ENCODE peak calls at places on chromosomes 16 and 17, in five cellular contexts. O, F, E, X and K are unnamed samples. For H3K9me3 and H3K4me1, the result is how much of the 10 kb centered on the place peaks cover.

GRCh38 chr17:55664287-55664686 is 58.4 kb downstream of the TMEM100 start:
- DNase-seq in F (no peak), E (no peak), X (no peak), O (no peak), K (no peak)

GRCh38 chr17:7408341-7408740 is 696 bp downstream of the NLGN2 start:
- DNase-seq in F (no peak), E (no peak), X (peak), O (no peak), K (no peak)

GRCh38 chr17:3657588-3657869 is 10.8 kb downstream of the TAX1BP3 start:
- DNase-seq in F (no peak), X (no peak), O (no peak), E (no peak), K (no peak)

GRCh38 chr16:473046-474043 is 47.9 kb downstream of the RAB11FIP3 start:
- DNase-seq in O (peak), E (no peak), X (no peak), F (no peak), K (no peak)

GRCh38 chr16:75083826-75084225 is 32.8 kb downstream of the LDHD start:
- DNase-seq in O (no peak), E (no peak), F (no peak), X (no peak), K (no peak)

GRCh38 chr17:61448042-61448441 is 4.2 kb upstream of the TBX4 start:
- DNase-seq in O (no peak), X (no peak), E (no peak), F (no peak), K (no peak)

GRCh38 chr16:4544483-4544882 is 5.9 kb upstream of the CDIP1 start:
- DNase-seq in O (no peak), X (no peak), E (no peak), F (no peak), K (no peak)

GRCh38 chr16:84535851-84536250 is 31.4 kb upstream of the MEAK7 start:
- DNase-seq in E (no peak), O (no peak), F (no peak), X (no peak), K (no peak)

GRCh38 chr16:81094771-81095251 is 1.4 kb downstream of the GCSH start:
- DNase-seq in F (no peak), O (peak), E (no peak), X (no peak), K (no peak)

GRCh38 chr17:49242813-49243212 is 12.2 kb upstream of the PHOSPHO1 start:
- DNase-seq in X (no peak), F (no peak), E (no peak), O (no peak), K (no peak)

GRCh38 chr17:82012482-82013295 is 10.0 kb downstream of the CENPX start:
- DNase-seq in F (no peak), X (no peak), E (no peak), O (no peak), K (no peak)

GRCh38 chr17:50659220-50659619 is 24.5 kb downstream of the ABCC3 start:
- DNase-seq in E (no peak), X (no peak), O (no peak), F (no peak), K (no peak)

GRCh38 chr17:64632606-64633005 is 29.5 kb downstream of the SMURF2 start:
- DNase-seq in E (no peak), F (no peak), X (no peak), O (peak), K (no peak)

GRCh38 chr16:69503244-69503643 is 62.5 kb upstream of the NFAT5 start:
- DNase-seq in F (no peak), O (no peak), X (no peak), E (no peak), K (no peak)

GRCh38 chr17:4948997-4949320 is 629 bp upstream of the PFN1 start:
- DNase-seq in E (peak), F (no peak), O (peak), X (peak), K (peak)

GRCh38 chr17:39462644-39463375 is 1.5 kb downstream of the CDK12 start:
- DNase-seq in O (peak), E (no peak), F (no peak), X (peak), K (peak)

GRCh38 chr16:70691223-70692129 is 5.6 kb upstream of the MTSS2 start:
- DNase-seq in X (peak), E (peak), O (peak), F (no peak), K (peak)

GRCh38 chr17:76123749-76124581 is 17.1 kb downstream of the FOXJ1 start:
- DNase-seq in X (no peak), E (no peak), F (no peak), O (no peak), K (no peak)

GRCh38 chr16:30767767-30768465 is 5.8 kb downstream of the RNF40 start:
- DNase-seq in F (no peak), E (no peak), O (no peak), X (no peak), K (no peak)

GRCh38 chr17:56506349-56506748 is 87.2 kb upstream of the NOG start:
- DNase-seq in E (no peak), F (no peak), X (no peak), O (no peak), K (no peak)

GRCh38 chr17:2238432-2239169 is 65.0 kb downstream of the SMG6 start:
- DNase-seq in F (no peak), O (no peak), X (no peak), E (peak), K (no peak)

GRCh38 chr17:79657861-79658810 is 47.3 kb upstream of the RBFOX3 start:
- DNase-seq in X (no peak), F (no peak), E (no peak), O (no peak), K (no peak)

GRCh38 chr17:79659376-79659775 is 48.5 kb upstream of the RBFOX3 start:
- DNase-seq in E (no peak), F (no peak), O (no peak), X (no peak), K (peak)

GRCh38 chr17:79657036-79657435 is 46.2 kb upstream of the RBFOX3 start:
- DNase-seq in X (no peak), F (no peak), O (no peak), E (no peak), K (peak)

GRCh38 chr17:79661292-79662041 is 50.6 kb upstream of the RBFOX3 start:
- DNase-seq in O (no peak), F (no peak), X (no peak), E (no peak), K (no peak)

GRCh38 chr17:79658811-79659207 is 48.0 kb upstream of the RBFOX3 start:
- DNase-seq in O (peak), X (no peak), F (no peak), E (no peak), K (no peak)
- TF ChIP-seq CTCF in O (peak), X (no peak), F (no peak), E (peak), K (no peak)

GRCh38 chr16:77439106-77439505 is 4.3 kb upstream of the ADAMTS18 start:
- DNase-seq in F (no peak), X (no peak), E (no peak), O (no peak), K (no peak)

GRCh38 chr16:77437859-77438258 is 3.0 kb upstream of the ADAMTS18 start:
- DNase-seq in X (no peak), E (no peak), O (no peak), F (no peak), K (no peak)

GRCh38 chr16:77445321-77445720 is 10.5 kb upstream of the ADAMTS18 start:
- DNase-seq in F (no peak), E (no peak), O (no peak), X (no peak), K (no peak)

GRCh38 chr16:77443834-77444460 is 9.1 kb upstream of the ADAMTS18 start:
- DNase-seq in E (no peak), O (no peak), F (no peak), X (no peak), K (no peak)

DNA sequence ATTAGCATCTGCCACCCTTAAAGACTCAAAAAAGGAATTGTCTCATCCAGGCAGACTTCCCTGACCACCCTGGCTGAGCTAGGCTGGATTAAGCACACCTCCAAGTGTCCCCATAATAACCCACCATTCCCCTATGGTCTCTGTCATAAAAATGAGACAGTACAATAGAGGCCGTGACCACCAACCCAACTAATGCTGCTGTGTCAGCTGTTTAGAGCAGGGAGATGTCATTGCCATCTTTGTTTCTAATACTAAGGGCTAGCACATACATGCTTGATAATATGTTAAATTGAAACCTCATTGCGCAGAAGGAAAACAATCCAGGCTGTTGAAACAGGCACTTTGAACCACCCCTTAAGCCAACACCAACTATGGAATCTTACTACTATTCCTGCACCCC is 7.2 kb upstream of the ADAMTS18 start:
- DNase-seq in O (no peak), E (no peak), X (no peak), F (no peak), K (no peak)
- H3K9me3 ChIP-seq in O (under half), E (under half), X (under half), F (under half), K (under half)

DNA sequence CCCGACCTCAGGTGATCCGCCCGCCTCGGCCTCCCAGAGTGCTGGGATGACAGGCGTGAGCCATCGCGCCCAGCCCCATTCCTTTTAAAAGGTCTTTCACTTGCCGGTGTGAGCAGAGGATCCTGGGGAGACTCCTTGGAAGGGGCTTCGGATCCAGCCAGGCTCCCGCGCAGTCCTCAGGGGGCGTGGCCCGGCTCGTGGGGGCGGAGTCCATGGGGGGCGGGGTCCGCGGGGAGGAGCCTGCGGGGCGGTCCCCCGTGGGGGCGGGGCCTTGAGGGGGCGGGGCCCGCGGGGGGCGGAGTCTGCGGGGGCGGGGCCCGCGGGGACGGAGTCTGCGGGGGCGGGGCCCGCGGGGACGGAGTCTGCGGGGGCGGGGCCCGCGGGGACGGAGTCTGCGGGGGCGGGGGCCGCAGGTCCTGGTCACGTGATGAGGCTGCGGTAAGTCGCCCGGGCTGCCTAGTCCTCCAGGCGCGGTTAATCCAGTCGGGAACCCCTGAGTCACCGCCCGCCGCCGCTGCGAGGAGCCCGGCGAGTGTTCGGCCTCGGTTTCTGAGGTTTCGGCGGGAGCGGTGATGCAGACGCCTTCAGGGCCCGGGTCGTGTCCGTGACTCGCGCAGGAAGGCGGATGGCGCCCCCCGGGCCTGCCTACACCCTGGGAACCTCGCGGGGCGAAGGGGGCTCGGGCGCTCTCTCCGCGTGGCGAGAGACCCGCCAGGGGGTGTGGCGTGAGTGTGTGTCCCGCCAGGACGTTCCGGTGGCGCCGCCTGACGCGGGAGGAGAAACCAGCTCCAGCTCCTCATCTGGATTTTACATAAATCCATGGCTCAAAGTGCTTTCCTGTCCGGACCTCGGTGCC is 23.6 kb upstream of the ABR start:
- DNase-seq in F (no peak), E (peak), O (peak), X (peak), K (no peak)
- H3K4me1 ChIP-seq in F (under half), E (under half), O (under half), X (under half), K (under half)

GRCh38 chr17:74850914-74851313 is 8.8 kb downstream of the GRIN2C start:
- DNase-seq in X (no peak), O (no peak), E (no peak), F (no peak), K (no peak)

GRCh38 chr17:74848656-74849399 is 10.9 kb downstream of the GRIN2C start:
- DNase-seq in E (no peak), F (no peak), O (no peak), X (no peak), K (no peak)

GRCh38 chr17:74851612-74852236 is 8.0 kb downstream of the GRIN2C start:
- DNase-seq in E (no peak), F (no peak), X (no peak), O (no peak), K (no peak)

GRCh38 chr17:74852237-74853047 is 7.2 kb downstream of the GRIN2C start:
- DNase-seq in O (no peak), E (no peak), F (no peak), X (no peak), K (no peak)

DNA sequence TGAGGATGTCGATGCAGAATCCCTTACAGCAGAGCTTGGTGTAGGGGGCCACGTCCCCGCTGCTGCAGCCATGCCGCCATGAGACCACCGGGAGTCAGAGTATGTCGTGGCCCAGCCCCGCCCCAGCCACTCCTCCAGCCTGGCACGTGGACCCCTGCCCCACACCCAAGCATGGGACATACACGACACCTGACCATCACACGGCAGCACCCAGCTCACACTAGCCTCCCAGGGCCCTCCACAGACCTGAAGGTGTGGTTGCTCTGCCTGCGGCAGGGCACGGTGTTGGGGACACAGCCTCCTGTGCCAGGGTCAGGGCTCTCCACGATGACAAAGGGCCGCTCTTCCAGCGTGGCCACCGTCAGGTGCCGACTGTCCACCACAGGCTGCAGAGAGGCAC is 9.4 kb downstream of the GRIN2C start:
- DNase-seq in O (no peak), F (no peak), E (no peak), X (no peak), K (no peak)
- TF ChIP-seq CTCF in O (no peak), F (no peak), E (no peak), X (no peak), K (no peak)

GRCh38 chr17:68608515-68609130 is 7.5 kb upstream of the FAM20A start:
- DNase-seq in O (no peak), X (no peak), E (no peak), F (no peak), K (no peak)
- H3K9me3 ChIP-seq in O (under half), X (under half), E (under half), F (under half), K (under half)

GRCh38 chr16:89922884-89923639 is at the start of gene TUBB3:
- DNase-seq in O (peak), X (peak), E (peak), F (no peak), K (no peak)
- H3K4me1 ChIP-seq in O (under half), X (under half), E (half or more), F (half or more), K (under half)